ENCODE peak calls at places on chromosomes 5 and 9, in nine cellular contexts. One of them, this sample, is unnamed.

GRCh38 chr9:99445377-99445891 is 223.4 kb downstream of the SEC61B start:
- DNase-seq in astrocyte of the cerebellum: peak; percentile 29
- DNase-seq in left lung: no peak
- DNase-seq in A549: peak; percentile 29
- DNase-seq in IMR-90: peak; percentile 90
- DNase-seq in fibroblast of mammary gland: peak; percentile 97
- DNase-seq in dorsolateral prefrontal cortex: peak; percentile 67
- DNase-seq in fibroblast of the aortic adventitia: peak; percentile 96
- DNase-seq in upper lobe of right lung: no peak
- DNase-seq in this sample: peak; percentile 98

GRCh38 chr5:107669543-107670027 is 1.2 kb downstream of the EFNA5 start:
- DNase-seq in astrocyte of the cerebellum: no peak
- DNase-seq in left lung: peak; percentile 80
- DNase-seq in A549: peak; percentile 9
- DNase-seq in IMR-90: peak; percentile 2
- DNase-seq in fibroblast of mammary gland: peak; percentile 33
- DNase-seq in dorsolateral prefrontal cortex: peak; percentile 30
- DNase-seq in fibroblast of the aortic adventitia: peak; percentile 42
- DNase-seq in upper lobe of right lung: peak; percentile 69
- DNase-seq in this sample: no peak

GRCh38 chr5:149162401-149163084 is 21.2 kb downstream of the ABLIM3 start:
- DNase-seq in astrocyte of the cerebellum: no peak
- DNase-seq in left lung: no peak
- DNase-seq in A549: no peak
- DNase-seq in IMR-90: peak; percentile 74
- DNase-seq in fibroblast of mammary gland: peak; percentile 71
- DNase-seq in dorsolateral prefrontal cortex: no peak
- DNase-seq in fibroblast of the aortic adventitia: no peak
- DNase-seq in upper lobe of right lung: no peak
- DNase-seq in this sample: no peak

GRCh38 chr9:85969727-85970126 is 28.8 kb downstream of the NAA35 start:
- DNase-seq in astrocyte of the cerebellum: no peak
- DNase-seq in left lung: no peak
- DNase-seq in A549: no peak
- DNase-seq in IMR-90: no peak
- DNase-seq in fibroblast of mammary gland: no peak
- DNase-seq in dorsolateral prefrontal cortex: no peak
- DNase-seq in fibroblast of the aortic adventitia: no peak
- DNase-seq in upper lobe of right lung: no peak
- DNase-seq in this sample: no peak

GRCh38 chr9:82247318-82247717 is 258.7 kb downstream of the SPATA31D1 start:
- DNase-seq in astrocyte of the cerebellum: no peak
- DNase-seq in left lung: no peak
- DNase-seq in A549: no peak
- DNase-seq in IMR-90: no peak
- DNase-seq in fibroblast of mammary gland: peak; percentile 24
- DNase-seq in dorsolateral prefrontal cortex: no peak
- DNase-seq in fibroblast of the aortic adventitia: no peak
- DNase-seq in upper lobe of right lung: no peak
- DNase-seq in this sample: no peak

GRCh38 chr5:7717691-7718090 is 133.2 kb downstream of the CFAP90 start:
- DNase-seq in astrocyte of the cerebellum: peak; percentile 73
- DNase-seq in left lung: no peak
- DNase-seq in A549: no peak
- DNase-seq in IMR-90: no peak
- DNase-seq in fibroblast of mammary gland: no peak
- DNase-seq in dorsolateral prefrontal cortex: no peak
- DNase-seq in fibroblast of the aortic adventitia: no peak
- DNase-seq in upper lobe of right lung: no peak
- DNase-seq in this sample: no peak

GRCh38 chr5:156402387-156402921 is 75.5 kb downstream of the SGCD start:
- DNase-seq in astrocyte of the cerebellum: no peak
- DNase-seq in left lung: no peak
- DNase-seq in A549: no peak
- DNase-seq in IMR-90: no peak
- DNase-seq in fibroblast of mammary gland: no peak
- DNase-seq in dorsolateral prefrontal cortex: no peak
- DNase-seq in fibroblast of the aortic adventitia: no peak
- DNase-seq in upper lobe of right lung: no peak
- DNase-seq in this sample: no peak

GRCh38 chr5:26569241-26569928 is 469.0 kb downstream of the CDH9 start:
- DNase-seq in astrocyte of the cerebellum: no peak
- DNase-seq in left lung: peak; percentile 73
- DNase-seq in A549: no peak
- DNase-seq in IMR-90: no peak
- DNase-seq in fibroblast of mammary gland: no peak
- DNase-seq in dorsolateral prefrontal cortex: no peak
- DNase-seq in fibroblast of the aortic adventitia: no peak
- DNase-seq in upper lobe of right lung: peak; percentile 57
- DNase-seq in this sample: no peak

GRCh38 chr5:88736494-88736893 is 146.5 kb downstream of the MEF2C start:
- DNase-seq in astrocyte of the cerebellum: no peak
- DNase-seq in left lung: no peak
- DNase-seq in A549: no peak
- DNase-seq in IMR-90: no peak
- DNase-seq in fibroblast of mammary gland: no peak
- DNase-seq in dorsolateral prefrontal cortex: no peak
- DNase-seq in fibroblast of the aortic adventitia: no peak
- DNase-seq in upper lobe of right lung: no peak
- DNase-seq in this sample: no peak

GRCh38 chr5:88732862-88733261 is 150.1 kb downstream of the MEF2C start:
- DNase-seq in astrocyte of the cerebellum: no peak
- DNase-seq in left lung: no peak
- DNase-seq in A549: no peak
- DNase-seq in IMR-90: no peak
- DNase-seq in fibroblast of mammary gland: no peak
- DNase-seq in dorsolateral prefrontal cortex: no peak
- DNase-seq in fibroblast of the aortic adventitia: no peak
- DNase-seq in upper lobe of right lung: no peak
- DNase-seq in this sample: no peak

GRCh38 chr5:88734191-88734640 is 148.8 kb downstream of the MEF2C start:
- DNase-seq in astrocyte of the cerebellum: no peak
- DNase-seq in left lung: no peak
- DNase-seq in A549: no peak
- DNase-seq in IMR-90: no peak
- DNase-seq in fibroblast of mammary gland: no peak
- DNase-seq in dorsolateral prefrontal cortex: no peak
- DNase-seq in fibroblast of the aortic adventitia: no peak
- DNase-seq in upper lobe of right lung: no peak
- DNase-seq in this sample: no peak

GRCh38 chr5:88732181-88732633 is 150.8 kb downstream of the MEF2C start:
- DNase-seq in astrocyte of the cerebellum: peak; percentile 29
- DNase-seq in left lung: peak; percentile 49
- DNase-seq in A549: no peak
- DNase-seq in IMR-90: no peak
- DNase-seq in fibroblast of mammary gland: peak; percentile 15
- DNase-seq in dorsolateral prefrontal cortex: peak; percentile 70
- DNase-seq in fibroblast of the aortic adventitia: peak; percentile 54
- DNase-seq in upper lobe of right lung: no peak
- DNase-seq in this sample: peak; percentile 69

GRCh38 chr5:88734983-88735382 is 148.0 kb downstream of the MEF2C start:
- DNase-seq in astrocyte of the cerebellum: no peak
- DNase-seq in left lung: no peak
- DNase-seq in A549: no peak
- DNase-seq in IMR-90: no peak
- DNase-seq in fibroblast of mammary gland: no peak
- DNase-seq in dorsolateral prefrontal cortex: no peak
- DNase-seq in fibroblast of the aortic adventitia: no peak
- DNase-seq in upper lobe of right lung: no peak
- DNase-seq in this sample: no peak
- H3K4me3 ChIP-seq in astrocyte of the cerebellum: no peak overlapping the region
- H3K4me3 ChIP-seq in left lung: no peak overlapping the region
- H3K4me3 ChIP-seq in A549: no peak overlapping the region
- H3K4me3 ChIP-seq in IMR-90: no peak overlapping the region
- H3K4me3 ChIP-seq in fibroblast of mammary gland: no peak overlapping the region
- H3K4me3 ChIP-seq in dorsolateral prefrontal cortex: no peak overlapping the region
- H3K4me3 ChIP-seq in fibroblast of the aortic adventitia: no peak overlapping the region
- H3K4me3 ChIP-seq in upper lobe of right lung: no peak overlapping the region
- H3K4me3 ChIP-seq in this sample: no peak overlapping the region

GRCh38 chr5:100900142-100900795 is 2.8 kb downstream of the ST8SIA4 start:
- DNase-seq in astrocyte of the cerebellum: no peak
- DNase-seq in left lung: peak; percentile 68
- DNase-seq in A549: no peak
- DNase-seq in IMR-90: no peak
- DNase-seq in fibroblast of mammary gland: peak; percentile 25
- DNase-seq in dorsolateral prefrontal cortex: peak; percentile 31
- DNase-seq in fibroblast of the aortic adventitia: peak; percentile 23
- DNase-seq in upper lobe of right lung: peak; percentile 66
- DNase-seq in this sample: no peak
- TF ChIP-seq CTCF in astrocyte of the cerebellum: peak; percentile 38
- TF ChIP-seq CTCF in left lung: no peak
- TF ChIP-seq CTCF in A549: peak; percentile 44
- TF ChIP-seq CTCF in IMR-90: no peak
- TF ChIP-seq CTCF in fibroblast of mammary gland: no peak
- TF ChIP-seq CTCF in dorsolateral prefrontal cortex: peak; percentile 55
- TF ChIP-seq CTCF in fibroblast of the aortic adventitia: no peak
- TF ChIP-seq CTCF in upper lobe of right lung: peak; percentile 47
- TF ChIP-seq CTCF in this sample: no peak

GRCh38 chr9:133135193-133135745 is 14.2 kb upstream of the RALGDS start:
- DNase-seq in astrocyte of the cerebellum: peak; percentile 84
- DNase-seq in left lung: peak; percentile 90
- DNase-seq in A549: peak; percentile 86
- DNase-seq in IMR-90: peak; percentile 86
- DNase-seq in fibroblast of mammary gland: peak; percentile 88
- DNase-seq in dorsolateral prefrontal cortex: no peak
- DNase-seq in fibroblast of the aortic adventitia: peak; percentile 83
- DNase-seq in upper lobe of right lung: peak; percentile 84
- DNase-seq in this sample: peak; percentile 88

GRCh38 chr9:133139246-133140173 is 18.5 kb upstream of the RALGDS start:
- DNase-seq in astrocyte of the cerebellum: no peak
- DNase-seq in left lung: no peak
- DNase-seq in A549: no peak
- DNase-seq in IMR-90: no peak
- DNase-seq in fibroblast of mammary gland: no peak
- DNase-seq in dorsolateral prefrontal cortex: no peak
- DNase-seq in fibroblast of the aortic adventitia: no peak
- DNase-seq in upper lobe of right lung: no peak
- DNase-seq in this sample: no peak

GRCh38 chr9:133140606-133141005 is 19.6 kb upstream of the RALGDS start:
- DNase-seq in astrocyte of the cerebellum: no peak
- DNase-seq in left lung: no peak
- DNase-seq in A549: no peak
- DNase-seq in IMR-90: no peak
- DNase-seq in fibroblast of mammary gland: no peak
- DNase-seq in dorsolateral prefrontal cortex: no peak
- DNase-seq in fibroblast of the aortic adventitia: no peak
- DNase-seq in upper lobe of right lung: no peak
- DNase-seq in this sample: no peak

GRCh38 chr9:133140174-133140505 is 19.1 kb upstream of the RALGDS start:
- DNase-seq in astrocyte of the cerebellum: no peak
- DNase-seq in left lung: no peak
- DNase-seq in A549: no peak
- DNase-seq in IMR-90: no peak
- DNase-seq in fibroblast of mammary gland: no peak
- DNase-seq in dorsolateral prefrontal cortex: no peak
- DNase-seq in fibroblast of the aortic adventitia: no peak
- DNase-seq in upper lobe of right lung: no peak
- DNase-seq in this sample: no peak

GRCh38 chr9:133137451-133138231 is 16.6 kb upstream of the RALGDS start:
- DNase-seq in astrocyte of the cerebellum: no peak
- DNase-seq in left lung: no peak
- DNase-seq in A549: no peak
- DNase-seq in IMR-90: no peak
- DNase-seq in fibroblast of mammary gland: no peak
- DNase-seq in dorsolateral prefrontal cortex: peak; percentile 92
- DNase-seq in fibroblast of the aortic adventitia: no peak
- DNase-seq in upper lobe of right lung: peak; percentile 88
- DNase-seq in this sample: no peak
- H3K4me3 ChIP-seq in astrocyte of the cerebellum: no peak overlapping the region
- H3K4me3 ChIP-seq in left lung: no peak overlapping the region
- H3K4me3 ChIP-seq in A549: no peak overlapping the region
- H3K4me3 ChIP-seq in IMR-90: no peak overlapping the region
- H3K4me3 ChIP-seq in fibroblast of mammary gland: no peak overlapping the region
- H3K4me3 ChIP-seq in dorsolateral prefrontal cortex: no peak overlapping the region
- H3K4me3 ChIP-seq in fibroblast of the aortic adventitia: no peak overlapping the region
- H3K4me3 ChIP-seq in upper lobe of right lung: no peak overlapping the region
- H3K4me3 ChIP-seq in this sample: no peak overlapping the region

GRCh38 chr9:38396371-38396671 is 3.8 kb downstream of the ALDH1B1 start:
- DNase-seq in astrocyte of the cerebellum: no peak
- DNase-seq in left lung: no peak
- DNase-seq in A549: no peak
- DNase-seq in IMR-90: no peak
- DNase-seq in fibroblast of mammary gland: no peak
- DNase-seq in dorsolateral prefrontal cortex: no peak
- DNase-seq in fibroblast of the aortic adventitia: no peak
- DNase-seq in upper lobe of right lung: no peak
- DNase-seq in this sample: no peak

GRCh38 chr9:38392235-38393127 is at the start of gene ALDH1B1:
- DNase-seq in astrocyte of the cerebellum: peak; percentile 45
- DNase-seq in left lung: peak; percentile 98
- DNase-seq in A549: peak; percentile 97
- DNase-seq in IMR-90: peak; percentile 82
- DNase-seq in fibroblast of mammary gland: peak; percentile 79
- DNase-seq in dorsolateral prefrontal cortex: peak; percentile 68
- DNase-seq in fibroblast of the aortic adventitia: peak; percentile 74
- DNase-seq in upper lobe of right lung: peak; percentile 95
- DNase-seq in this sample: peak; percentile 81

GRCh38 chr9:38394419-38394818 is 1.9 kb downstream of the ALDH1B1 start:
- DNase-seq in astrocyte of the cerebellum: no peak
- DNase-seq in left lung: no peak
- DNase-seq in A549: no peak
- DNase-seq in IMR-90: no peak
- DNase-seq in fibroblast of mammary gland: no peak
- DNase-seq in dorsolateral prefrontal cortex: no peak
- DNase-seq in fibroblast of the aortic adventitia: no peak
- DNase-seq in upper lobe of right lung: no peak
- DNase-seq in this sample: no peak

GRCh38 chr9:38393128-38393809 is 767 bp downstream of the ALDH1B1 start:
- DNase-seq in astrocyte of the cerebellum: no peak
- DNase-seq in left lung: no peak
- DNase-seq in A549: peak; percentile 26
- DNase-seq in IMR-90: no peak
- DNase-seq in fibroblast of mammary gland: no peak
- DNase-seq in dorsolateral prefrontal cortex: no peak
- DNase-seq in fibroblast of the aortic adventitia: no peak
- DNase-seq in upper lobe of right lung: no peak
- DNase-seq in this sample: peak; percentile 12

DNA sequence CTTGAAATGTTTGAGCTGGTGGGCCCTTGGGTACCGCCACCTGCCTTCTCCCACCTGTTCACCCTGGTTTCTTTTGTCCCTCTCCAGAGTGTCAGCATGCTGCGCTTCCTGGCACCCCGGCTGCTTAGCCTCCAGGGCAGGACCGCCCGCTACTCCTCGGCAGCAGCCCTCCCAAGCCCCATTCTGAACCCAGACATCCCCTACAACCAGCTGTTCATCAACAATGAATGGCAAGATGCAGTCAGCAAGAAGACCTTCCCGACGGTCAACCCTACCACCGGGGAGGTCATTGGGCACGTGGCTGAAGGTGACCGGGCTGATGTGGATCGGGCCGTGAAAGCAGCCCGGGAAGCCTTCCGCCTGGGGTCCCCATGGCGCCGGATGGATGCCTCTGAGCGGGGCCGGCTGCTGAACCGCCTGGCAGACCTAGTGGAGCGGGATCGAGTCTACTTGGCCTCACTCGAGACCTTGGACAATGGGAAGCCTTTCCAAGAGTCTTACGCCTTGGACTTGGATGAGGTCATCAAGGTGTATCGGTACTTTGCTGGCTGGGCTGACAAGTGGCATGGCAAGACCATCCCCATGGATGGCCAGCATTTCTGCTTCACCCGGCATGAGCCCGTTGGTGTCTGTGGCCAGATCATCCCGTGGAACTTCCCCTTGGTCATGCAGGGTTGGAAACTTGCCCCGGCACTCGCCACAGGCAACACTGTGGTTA is 3.3 kb downstream of the ALDH1B1 start:
- DNase-seq in astrocyte of the cerebellum: no peak
- DNase-seq in left lung: no peak
- DNase-seq in A549: no peak
- DNase-seq in IMR-90: no peak
- DNase-seq in fibroblast of mammary gland: no peak
- DNase-seq in dorsolateral prefrontal cortex: no peak
- DNase-seq in fibroblast of the aortic adventitia: no peak
- DNase-seq in upper lobe of right lung: no peak
- DNase-seq in this sample: no peak
- TF ChIP-seq CTCF in astrocyte of the cerebellum: no peak
- TF ChIP-seq CTCF in left lung: no peak
- TF ChIP-seq CTCF in A549: no peak
- TF ChIP-seq CTCF in IMR-90: no peak
- TF ChIP-seq CTCF in fibroblast of mammary gland: no peak
- TF ChIP-seq CTCF in dorsolateral prefrontal cortex: no peak
- TF ChIP-seq CTCF in fibroblast of the aortic adventitia: no peak
- TF ChIP-seq CTCF in upper lobe of right lung: no peak
- TF ChIP-seq CTCF in this sample: no peak

This sample was measured in AG10803.